ENCODE peak calls at places on chromosomes 5 and 9, in eight cellular contexts. F is right lobe of liver, X is suprapubic skin, A is GM12878, D is IMR-90, M is GM12892, U is uterus, R is Peyer's patch. I is an unnamed sample.

GRCh38 chr5:56279979-56280378 is 46.8 kb upstream of the ANKRD55 start:
- DNase-seq in F (no peak), X (no peak), A (no peak), D (peak), M (no peak), U (no peak), R (no peak), I (peak)

GRCh38 chr5:90418214-90418613 is 8.7 kb upstream of the CETN3 start:
- DNase-seq in F (no peak), X (no peak), A (no peak), D (no peak), M (no peak), U (no peak), R (no peak), I (no peak)

GRCh38 chr5:62132279-62132678 is 173.7 kb upstream of the KIF2A start:
- DNase-seq in F (no peak), X (no peak), A (no peak), D (no peak), M (no peak), U (no peak), R (no peak), I (no peak)

GRCh38 chr9:133761641-133762248 is 23.6 kb upstream of the SARDH start:
- DNase-seq in F (no peak), X (no peak), A (no peak), D (no peak), M (no peak), U (no peak), R (no peak), I (no peak)

GRCh38 chr5:161406880-161407279 is 139.6 kb downstream of the GABRB2 start:
- DNase-seq in F (no peak), X (no peak), A (no peak), D (no peak), M (no peak), U (no peak), R (no peak), I (no peak)

GRCh38 chr5:142815469-142815868 is 45.3 kb downstream of the ARHGAP26 start:
- DNase-seq in F (no peak), X (no peak), A (no peak), D (no peak), M (no peak), U (no peak), R (no peak), I (no peak)

GRCh38 chr9:124345751-124346281 is 69.4 kb downstream of the PSMB7 start:
- DNase-seq in F (peak), X (no peak), A (no peak), D (no peak), M (no peak), U (no peak), R (no peak), I (no peak)

GRCh38 chr9:7439355-7439978 is 360.1 kb downstream of the DMAC1 start:
- DNase-seq in F (no peak), X (no peak), A (no peak), D (peak), M (no peak), U (no peak), R (no peak), I (no peak)

GRCh38 chr5:99176186-99176585 is 247.4 kb upstream of the CHD1 start:
- DNase-seq in F (no peak), X (no peak), A (no peak), D (no peak), M (no peak), U (no peak), R (no peak), I (no peak)

GRCh38 chr9:91560301-91560700 is 136.7 kb upstream of the NFIL3 start:
- DNase-seq in F (no peak), X (no peak), A (no peak), D (peak), M (no peak), U (no peak), R (no peak), I (no peak)

GRCh38 chr5:41736641-41737040 is 133.6 kb downstream of the OXCT1 start:
- DNase-seq in F (no peak), X (no peak), A (no peak), D (peak), M (no peak), U (no peak), R (no peak), I (no peak)

GRCh38 chr5:31819926-31820516 is 181.1 kb downstream of the PDZD2 start:
- DNase-seq in F (no peak), X (no peak), A (no peak), D (no peak), M (no peak), U (no peak), R (no peak), I (no peak)

GRCh38 chr5:43121565-43122484 is 1.1 kb downstream of the ZNF131 start:
- DNase-seq in F (peak), X (no peak), A (no peak), D (peak), M (no peak), U (no peak), R (peak), I (peak)

GRCh38 chr9:16668906-16669305 is 201.6 kb downstream of the BNC2 start:
- DNase-seq in F (no peak), X (no peak), A (no peak), D (no peak), M (no peak), U (no peak), R (no peak), I (no peak)

GRCh38 chr5:179796877-179797608 is 3.3 kb downstream of the LTC4S start:
- DNase-seq in F (no peak), X (no peak), A (no peak), D (no peak), M (no peak), U (peak), R (peak), I (no peak)

GRCh38 chr5:118960557-118960956 is 27.8 kb downstream of the DTWD2 start:
- DNase-seq in F (no peak), X (no peak), A (no peak), D (no peak), M (no peak), U (no peak), R (no peak), I (no peak)

GRCh38 chr5:55236800-55237199 is 3.4 kb upstream of the CCNO start:
- DNase-seq in F (no peak), X (no peak), A (no peak), D (no peak), M (no peak), U (no peak), R (no peak), I (no peak)

GRCh38 chr9:36136277-36136893 is at the start of gene GLIPR2:
- DNase-seq in F (peak), X (peak), A (no peak), D (peak), M (peak), U (peak), R (peak), I (peak)

GRCh38 chr9:38039090-38039906 is 29.7 kb downstream of the SHB start:
- DNase-seq in F (no peak), X (no peak), A (no peak), D (peak), M (no peak), U (no peak), R (no peak), I (no peak)
- TF ChIP-seq POLR2A in F (no peak), X (no peak), A (no peak), D (no peak), M (no peak), U (no peak), R (no peak), I (no peak)

GRCh38 chr9:129139233-129139992 is 28.2 kb downstream of the PTPA start:
- DNase-seq in F (peak), X (peak), A (peak), D (peak), M (peak), U (peak), R (peak), I (peak)

GRCh38 chr9:129140397-129141065 is 29.3 kb downstream of the PTPA start:
- DNase-seq in F (peak), X (no peak), A (no peak), D (peak), M (no peak), U (peak), R (peak), I (no peak)

GRCh38 chr9:129141066-129142041 is 30.1 kb downstream of the PTPA start:
- DNase-seq in F (peak), X (no peak), A (peak), D (peak), M (no peak), U (peak), R (no peak), I (no peak)

GRCh38 chr9:129138476-129139232 is 27.4 kb downstream of the PTPA start:
- DNase-seq in F (peak), X (no peak), A (no peak), D (peak), M (no peak), U (peak), R (peak), I (peak)

GRCh38 chr9:129139993-129140396 is 28.8 kb downstream of the PTPA start:
- DNase-seq in F (peak), X (peak), A (peak), D (peak), M (peak), U (peak), R (peak), I (peak)
- TF ChIP-seq POLR2A in F (peak), X (no peak), A (peak), D (peak), M (peak), U (peak), R (no peak), I (peak)

GRCh38 chr9:121201045-121201737 is 478 bp downstream of the RAB14 start:
- DNase-seq in F (peak), X (peak), A (no peak), D (no peak), M (peak), U (no peak), R (peak), I (peak)
- TF ChIP-seq POLR2A in F (no peak), X (no peak), A (no peak), D (no peak), M (no peak), U (no peak), R (no peak), I (no peak)

DNA sequence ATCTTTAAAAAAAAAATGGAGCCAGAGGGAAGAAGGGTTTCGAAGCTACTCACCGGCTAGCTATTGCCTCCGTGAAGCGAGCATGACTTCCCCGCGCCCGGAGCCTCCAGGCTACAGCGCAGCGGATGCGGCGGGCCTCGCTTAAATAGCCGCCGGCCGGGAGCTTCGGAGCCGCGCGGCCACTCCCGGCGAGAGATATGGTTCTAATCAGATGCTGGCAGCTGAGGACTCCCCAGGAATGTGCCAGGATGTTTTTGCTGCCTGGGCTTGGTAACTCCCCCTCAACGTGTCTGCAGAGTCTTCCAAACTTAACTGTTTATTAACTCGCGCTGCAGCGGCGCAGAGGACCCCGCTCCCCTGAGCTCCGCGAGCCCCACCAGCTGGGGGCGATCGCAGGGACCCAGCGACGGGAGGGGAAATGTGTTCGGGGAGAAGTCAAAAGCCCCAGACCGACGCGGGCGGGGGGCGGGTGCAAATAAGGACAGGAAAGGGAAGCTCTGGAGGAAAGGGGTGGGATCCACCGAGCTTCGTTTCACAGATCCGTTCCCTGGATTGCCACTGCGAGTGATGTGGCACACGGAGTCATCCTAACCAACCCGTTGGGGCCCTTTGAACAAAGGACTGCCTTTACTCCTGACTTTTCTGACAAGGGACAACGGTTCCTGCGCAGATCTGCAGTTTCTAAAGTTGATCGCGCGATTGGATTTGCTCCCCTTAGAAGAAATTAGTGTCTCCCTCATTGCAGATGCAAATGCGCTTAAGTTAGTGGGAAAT is at the start of gene DAB2:
- DNase-seq in F (peak), X (peak), A (no peak), D (peak), M (no peak), U (peak), R (peak), I (peak)
- TF ChIP-seq POLR2A in F (peak), X (peak), A (no peak), D (peak), M (no peak), U (peak), R (peak), I (peak)

GRCh38 chr5:36301858-36302603 is at the start of gene RANBP3L:
- DNase-seq in F (no peak), X (no peak), A (no peak), D (peak), M (no peak), U (no peak), R (no peak), I (no peak)
- TF ChIP-seq POLR2A in F (no peak), X (no peak), A (no peak), D (no peak), M (no peak), U (peak), R (no peak), I (no peak)

GRCh38 chr9:127975376-127976315 is 5.1 kb downstream of the EEIG1 start:
- DNase-seq in F (no peak), X (no peak), A (no peak), D (no peak), M (no peak), U (no peak), R (peak), I (no peak)

GRCh38 chr9:127976498-127976897 is 4.3 kb downstream of the EEIG1 start:
- DNase-seq in F (no peak), X (peak), A (no peak), D (no peak), M (no peak), U (no peak), R (peak), I (no peak)

GRCh38 chr9:127977877-127978647 is 2.7 kb downstream of the EEIG1 start:
- DNase-seq in F (no peak), X (no peak), A (no peak), D (peak), M (no peak), U (peak), R (peak), I (no peak)

GRCh38 chr9:127979015-127979332 is 1.8 kb downstream of the EEIG1 start:
- DNase-seq in F (no peak), X (no peak), A (no peak), D (no peak), M (no peak), U (no peak), R (no peak), I (no peak)

DNA sequence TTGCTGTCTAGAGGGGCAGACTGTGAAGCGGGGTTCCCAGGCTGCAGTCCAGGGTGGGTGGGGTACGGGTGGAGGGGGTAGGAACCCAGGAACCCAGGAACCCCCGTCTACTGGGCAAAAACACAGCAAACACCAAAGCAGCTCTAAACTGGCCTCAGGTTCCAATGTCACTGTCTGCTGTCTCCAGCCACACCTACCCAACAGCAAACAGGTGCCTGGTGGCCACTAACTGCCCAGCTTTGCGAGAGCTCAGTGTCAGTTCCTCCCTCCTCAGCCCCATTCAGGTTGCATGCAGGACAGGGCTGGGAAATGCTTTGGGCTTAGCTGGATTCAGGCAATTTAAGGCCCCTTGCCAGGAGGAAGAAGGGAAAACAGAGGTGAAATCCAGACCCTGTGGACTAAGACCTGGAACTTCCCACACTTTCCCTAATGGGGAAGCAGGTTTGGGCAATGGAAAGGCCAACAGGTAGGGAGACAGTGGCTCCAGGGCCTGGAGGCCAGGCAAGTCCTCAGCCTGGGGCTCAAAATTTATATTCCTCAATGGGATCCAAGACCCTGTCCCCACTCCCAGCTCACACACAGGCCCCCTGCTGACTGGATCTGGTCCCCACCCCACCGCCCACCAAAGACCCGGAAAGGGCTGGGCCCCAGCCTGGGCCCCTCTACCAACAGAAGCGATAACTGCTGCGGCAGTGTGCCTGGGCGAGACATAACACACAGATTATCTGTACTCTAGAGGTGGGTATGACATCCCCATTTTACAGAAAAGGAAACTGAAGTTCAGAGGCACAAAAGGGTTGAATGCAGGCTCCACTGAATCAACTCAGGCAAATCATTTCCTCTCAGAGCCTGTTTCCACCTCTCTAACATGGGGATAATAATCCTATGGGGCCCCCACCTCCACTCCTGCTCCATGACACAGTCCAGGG is 3.6 kb downstream of the EEIG1 start:
- DNase-seq in F (no peak), X (no peak), A (no peak), D (no peak), M (no peak), U (no peak), R (peak), I (no peak)
- TF ChIP-seq POLR2A in F (no peak), X (no peak), A (no peak), D (no peak), M (no peak), U (no peak), R (peak), I (no peak)

I was measured in H54.